ENCODE peak calls at places on chromosomes 2 and 18, in nine cellular contexts. T is dermis blood vessel endothelial cell, Q is body of pancreas, V is right cardiac atrium, D is caudate nucleus, O is GM12892, G is A549, R is DMS79 treated with DMSO at 0.1 percent for 48 hours, H is substantia nigra. F is an unnamed sample.

GRCh38 chr2:62505109-62505508 is 886 bp downstream of the TMEM17 start:
- DNase-seq in V (no peak), R (peak), D (no peak), Q (no peak), O (no peak), H (no peak), T (peak), G (no peak), F (no peak)

GRCh38 chr18:75548353-75548752 is 120.8 kb upstream of the SMIM21 start:
- DNase-seq in Q (peak), H (no peak), D (no peak), V (no peak), R (no peak), T (no peak), O (no peak), G (no peak), F (no peak)

GRCh38 chr18:29378739-29379138 is 1201.8 kb upstream of the CDH2 start:
- DNase-seq in V (no peak), O (no peak), D (no peak), R (no peak), H (no peak), G (no peak), Q (no peak), T (peak), F (no peak)

GRCh38 chr2:71666094-71666474 is 212.7 kb downstream of the DYSF start:
- DNase-seq in T (no peak), D (no peak), O (no peak), Q (no peak), G (no peak), H (no peak), R (no peak), V (no peak), F (no peak)

GRCh38 chr2:151840216-151840691 is 12.0 kb upstream of the ARL5A start:
- DNase-seq in O (no peak), G (no peak), H (no peak), R (peak), Q (no peak), V (no peak), T (no peak), D (no peak), F (no peak)

GRCh38 chr2:173062806-173063205 is 12.8 kb upstream of the MAP3K20 start:
- DNase-seq in T (no peak), Q (no peak), H (no peak), O (no peak), V (no peak), R (no peak), D (no peak), G (no peak), F (no peak)

GRCh38 chr2:219384872-219385271 is 2.8 kb downstream of the DNPEP start:
- DNase-seq in V (no peak), G (no peak), H (no peak), R (no peak), O (no peak), Q (peak), T (no peak), D (no peak), F (no peak)

GRCh38 chr18:50819727-50820378 is at the start of gene MRO:
- DNase-seq in V (peak), R (peak), G (peak), T (peak), O (peak), D (peak), Q (peak), H (peak), F (peak)

GRCh38 chr2:189261431-189261841 is 81.9 kb upstream of the COL5A2 start:
- DNase-seq in G (no peak), D (no peak), T (peak), O (no peak), R (no peak), H (no peak), Q (no peak), V (no peak), F (peak)